ENCODE peak calls at places on chromosomes 12 and 14, in nine cellular contexts. A is cardiac muscle cell, K is osteoblast, Y is adipocyte, P is HCT116, T is hepatocyte, W is Caco-2, H is fibroblast of lung, M is tibial artery. U is an unnamed sample. For H3K4me1, the result is how much of the 10 kb centered on the place peaks cover.

GRCh38 chr12:129901256-129901655 is 2.6 kb downstream of the TMEM132D start:
- DNase-seq in P (no peak), Y (peak), M (no peak), A (no peak), T (peak), H (peak), K (peak), W (no peak), U (no peak)

GRCh38 chr12:87086118-87086891 is 830.1 kb upstream of the MGAT4C start:
- DNase-seq in W (no peak), T (no peak), A (peak), Y (peak), P (no peak), H (peak), K (no peak), M (no peak), U (no peak)

GRCh38 chr14:101833045-101833444 is 71.5 kb downstream of the PPP2R5C start:
- DNase-seq in H (no peak), Y (no peak), M (no peak), T (no peak), K (no peak), P (no peak), W (no peak), A (no peak), U (no peak)

GRCh38 chr14:104863923-104864266 is 1.2 kb upstream of the CEP170B start:
- DNase-seq in T (no peak), H (no peak), K (peak), W (no peak), M (peak), Y (no peak), A (no peak), P (no peak), U (no peak)

GRCh38 chr14:101183376-101184103 is 280.0 kb upstream of the RTL1 start:
- DNase-seq in T (peak), H (no peak), K (no peak), P (no peak), Y (no peak), M (peak), W (no peak), A (peak), U (no peak)

GRCh38 chr12:2876431-2877046 is 435 bp downstream of the FOXM1 start:
- DNase-seq in P (no peak), Y (peak), K (peak), M (no peak), W (peak), T (no peak), A (peak), H (peak), U (peak)

GRCh38 chr12:120536064-120536791 is 2.1 kb downstream of the RNF10 start:
- DNase-seq in K (no peak), Y (no peak), H (no peak), T (peak), P (no peak), A (no peak), M (no peak), W (no peak), U (peak)

GRCh38 chr14:94143239-94143638 is 13.8 kb upstream of the IFI27L2 start:
- DNase-seq in K (no peak), Y (no peak), P (peak), W (no peak), H (no peak), T (no peak), A (no peak), M (no peak), U (no peak)

GRCh38 chr12:62263956-62264355 is 3.8 kb downstream of the USP15 start:
- DNase-seq in T (no peak), H (no peak), W (no peak), M (no peak), K (no peak), P (no peak), A (no peak), Y (no peak), U (no peak)
- H3K4me1 ChIP-seq in T (under half), H (under half), W (under half), M (under half), K (under half), P (under half), A (under half), Y (under half), U (half or more)

GRCh38 chr12:109952160-109952858 is 43.9 kb downstream of the GIT2 start:
- DNase-seq in T (no peak), A (no peak), M (no peak), P (no peak), K (peak), H (no peak), Y (no peak), W (no peak), U (no peak)

GRCh38 chr12:109951751-109952150 is 44.4 kb downstream of the GIT2 start:
- DNase-seq in W (no peak), Y (peak), M (no peak), T (peak), K (peak), A (peak), H (peak), P (peak), U (no peak)

GRCh38 chr12:109951136-109951535 is 45.0 kb downstream of the GIT2 start:
- DNase-seq in Y (peak), A (peak), K (peak), T (no peak), H (peak), P (peak), W (no peak), M (no peak), U (no peak)

GRCh38 chr12:109949089-109949488 is 47.1 kb downstream of the GIT2 start:
- DNase-seq in M (no peak), P (no peak), Y (peak), A (peak), K (peak), H (peak), W (no peak), T (peak), U (no peak)

GRCh38 chr12:109950625-109951024 is 45.5 kb downstream of the GIT2 start:
- DNase-seq in Y (no peak), T (no peak), H (no peak), K (no peak), A (no peak), P (no peak), W (no peak), M (no peak), U (no peak)
- H3K4me1 ChIP-seq in Y (half or more), T (under half), H (half or more), K (half or more), A (under half), P (under half), W (under half), M (under half), U (under half)

DNA sequence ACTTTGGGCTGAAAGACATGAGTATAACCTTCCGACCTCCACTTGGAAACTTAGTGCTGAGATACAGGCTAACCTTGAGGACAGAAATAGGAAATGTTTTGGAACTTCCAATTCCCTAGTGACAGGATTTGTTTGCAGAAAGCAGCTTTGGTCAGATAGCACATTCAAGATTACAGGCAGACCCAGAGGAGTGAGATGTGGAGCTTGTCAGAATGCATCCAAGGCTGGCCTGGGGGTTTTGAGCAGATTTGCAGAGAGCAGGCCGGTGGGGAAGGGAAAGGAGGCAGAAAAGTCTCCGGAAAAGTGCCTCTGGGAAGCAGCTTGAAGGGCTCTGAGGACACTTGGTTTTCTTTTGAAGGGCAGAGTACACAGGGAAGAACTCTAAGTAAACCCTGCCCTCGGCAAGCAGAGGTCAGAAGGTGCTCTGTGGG is 180.3 kb downstream of the ETV6 start:
- DNase-seq in A (peak), H (no peak), P (no peak), M (no peak), W (no peak), K (no peak), T (no peak), Y (no peak), U (no peak)
- H3K4me1 ChIP-seq in A (half or more), H (under half), P (under half), M (half or more), W (under half), K (under half), T (under half), Y (half or more), U (under half)

GRCh38 chr12:88814789-88815188 is 234.5 kb upstream of the KITLG start:
- DNase-seq in M (no peak), Y (no peak), K (no peak), P (no peak), T (no peak), A (no peak), W (no peak), H (no peak), U (no peak)
- H3K4me1 ChIP-seq in M (under half), Y (under half), K (under half), P (under half), T (under half), A (under half), W (under half), H (under half), U (under half)

DNA sequence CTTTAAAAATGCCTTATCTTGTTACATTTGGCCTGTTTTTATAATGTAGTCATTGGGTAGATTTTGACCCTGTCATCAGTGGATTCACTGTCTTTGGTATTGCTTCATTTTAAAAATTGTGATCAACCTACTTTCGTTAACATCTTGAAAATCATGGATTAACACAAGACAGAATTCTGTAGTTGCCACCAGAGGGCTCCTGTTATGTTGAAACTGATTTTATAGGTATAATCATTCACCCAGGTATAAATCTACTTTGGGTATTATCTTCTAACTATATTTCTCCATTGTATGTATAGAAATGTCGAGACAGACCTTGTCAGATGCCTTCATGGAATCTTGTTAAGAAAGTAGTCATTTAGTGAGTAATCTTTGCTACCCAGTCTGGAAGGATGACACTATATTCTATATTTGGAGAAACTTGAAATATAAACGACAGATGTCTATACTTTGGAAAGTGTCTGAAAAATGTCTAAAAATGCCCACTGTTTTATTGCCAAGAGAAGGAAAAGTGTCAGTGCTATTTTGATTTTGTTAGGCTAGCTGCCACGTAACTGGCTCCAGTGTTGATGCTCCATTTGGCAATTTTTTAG is 129.4 kb downstream of the PELI2 start:
- DNase-seq in M (no peak), A (peak), H (peak), T (no peak), Y (peak), K (no peak), W (no peak), P (peak), U (no peak)
- H3K4me1 ChIP-seq in M (under half), A (under half), H (under half), T (under half), Y (under half), K (under half), W (under half), P (under half), U (under half)

DNA sequence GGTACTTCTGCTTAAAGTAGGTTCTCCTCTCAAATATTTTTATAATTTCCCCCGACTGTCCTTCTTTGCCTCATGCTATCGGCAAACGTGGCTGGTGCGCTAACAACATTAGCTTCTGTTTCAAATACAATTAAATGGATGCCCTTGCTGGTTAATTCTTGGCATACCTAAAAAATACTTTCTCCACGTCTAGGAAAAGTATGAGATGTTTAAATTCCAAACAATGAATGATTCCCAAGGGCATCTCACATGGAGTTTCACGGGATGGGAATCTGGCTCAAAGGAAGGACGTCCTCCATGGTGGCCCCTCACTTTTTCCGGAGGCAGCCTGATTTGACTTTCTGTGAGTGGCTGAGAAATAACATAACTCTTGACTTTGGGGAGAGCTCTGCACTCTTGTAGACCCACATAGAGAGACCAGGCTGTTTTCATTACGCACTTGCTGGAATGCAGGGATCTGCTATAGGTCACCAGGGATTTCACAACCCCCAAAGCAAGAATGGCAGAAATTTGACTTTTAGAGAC is 162.7 kb downstream of the C12orf75 start:
- DNase-seq in Y (peak), T (no peak), W (no peak), H (peak), K (no peak), P (no peak), A (peak), M (no peak), U (no peak)
- H3K4me1 ChIP-seq in Y (under half), T (under half), W (under half), H (under half), K (under half), P (under half), A (under half), M (under half), U (under half)

U was measured in CD4-positive, alpha-beta memory T cell.